ENCODE peak calls at places on chromosomes 1 and 21, in eight cellular contexts. G, P, R, E, V, L, Q and W are unnamed samples.

GRCh38 chr1:72281144-72281543 is 1.2 kb downstream of the NEGR1 start:
- DNase-seq in G (no peak), P (no peak), R (no peak), E (no peak), V (no peak), L (no peak), Q (no peak), W (peak; percentile 4)

GRCh38 chr1:235504122-235504493 is at the start of gene B3GALNT2:
- DNase-seq in G (no peak), P (no peak), R (no peak), E (no peak), V (no peak), L (no peak), Q (no peak), W (no peak)

GRCh38 chr1:207848234-207848633 is 62.7 kb downstream of the CD34 start:
- DNase-seq in G (no peak), P (no peak), R (peak; percentile 76), E (peak; percentile 54), V (no peak), L (peak; percentile 90), Q (no peak), W (peak; percentile 59)

GRCh38 chr1:51472349-51472748 is 46.7 kb downstream of the EPS15 start:
- DNase-seq in G (no peak), P (no peak), R (no peak), E (no peak), V (no peak), L (no peak), Q (no peak), W (peak; percentile 35)

GRCh38 chr1:213327318-213327667 is 276.3 kb downstream of the RPS6KC1 start:
- DNase-seq in G (no peak), P (no peak), R (no peak), E (no peak), V (peak; percentile 1), L (peak; percentile 9), Q (no peak), W (peak; percentile 86)

GRCh38 chr1:7042322-7043231 is 257.3 kb downstream of the CAMTA1 start:
- DNase-seq in G (no peak), P (peak; percentile 27), R (peak; percentile 12), E (peak; percentile 31), V (no peak), L (peak; percentile 48), Q (peak; percentile 59), W (peak; percentile 57)

GRCh38 chr21:42153046-42153685 is 65.8 kb upstream of the ABCG1 start:
- DNase-seq in G (no peak), P (no peak), R (no peak), E (no peak), V (no peak), L (no peak), Q (no peak), W (no peak)

GRCh38 chr1:226542623-226543103 is 5.9 kb upstream of the STUM start:
- DNase-seq in G (no peak), P (no peak), R (peak; percentile 54), E (no peak), V (no peak), L (no peak), Q (no peak), W (no peak)

GRCh38 chr1:215636258-215636965 is 69.3 kb downstream of the KCTD3 start:
- DNase-seq in G (no peak), P (no peak), R (peak; percentile 73), E (no peak), V (no peak), L (no peak), Q (no peak), W (peak; percentile 65)

GRCh38 chr1:35210306-35211112 is 17.6 kb upstream of the SFPQ start:
- DNase-seq in G (no peak), P (peak; percentile 54), R (no peak), E (no peak), V (peak; percentile 34), L (no peak), Q (no peak), W (no peak)

GRCh38 chr1:180046674-180047073 is 92.1 kb downstream of the CEP350 start:
- DNase-seq in G (no peak), P (no peak), R (no peak), E (no peak), V (no peak), L (no peak), Q (no peak), W (no peak)

GRCh38 chr1:78047631-78048030 is 1.9 kb downstream of the GIPC2 start:
- DNase-seq in G (no peak), P (no peak), R (no peak), E (no peak), V (no peak), L (no peak), Q (no peak), W (no peak)

GRCh38 chr1:65429806-65430205 is 9.3 kb downstream of the LEPR start:
- DNase-seq in G (no peak), P (no peak), R (no peak), E (no peak), V (no peak), L (peak; percentile 23), Q (no peak), W (peak; percentile 61)

GRCh38 chr21:42258150-42258884 is 39.4 kb downstream of the ABCG1 start:
- DNase-seq in G (no peak), P (peak; percentile 86), R (peak; percentile 34), E (peak; percentile 72), V (peak; percentile 49), L (peak; percentile 38), Q (peak; percentile 83), W (peak; percentile 32)

GRCh38 chr1:198620951-198621824 is 17.7 kb upstream of the PTPRC start:
- DNase-seq in G (peak; percentile 93), P (no peak), R (no peak), E (no peak), V (no peak), L (no peak), Q (no peak), W (no peak)

GRCh38 chr1:33634806-33635205 is 162.4 kb downstream of the ZSCAN20 start:
- DNase-seq in G (no peak), P (peak; percentile 75), R (peak; percentile 14), E (peak; percentile 44), V (no peak), L (peak; percentile 35), Q (peak; percentile 41), W (peak; percentile 7)

GRCh38 chr21:38082936-38083335 is 166.7 kb upstream of the KCNJ6 start:
- DNase-seq in G (no peak), P (no peak), R (no peak), E (no peak), V (no peak), L (no peak), Q (no peak), W (no peak)

GRCh38 chr21:44958471-44959191 is 18.8 kb downstream of the SLX9 start:
- DNase-seq in G (no peak), P (no peak), R (no peak), E (no peak), V (no peak), L (no peak), Q (peak; percentile 80), W (peak; percentile 67)
- TF ChIP-seq USF2 in G (no peak), P (no peak), R (no peak), E (no peak), V (no peak), L (no peak), Q (no peak), W (no peak)

DNA sequence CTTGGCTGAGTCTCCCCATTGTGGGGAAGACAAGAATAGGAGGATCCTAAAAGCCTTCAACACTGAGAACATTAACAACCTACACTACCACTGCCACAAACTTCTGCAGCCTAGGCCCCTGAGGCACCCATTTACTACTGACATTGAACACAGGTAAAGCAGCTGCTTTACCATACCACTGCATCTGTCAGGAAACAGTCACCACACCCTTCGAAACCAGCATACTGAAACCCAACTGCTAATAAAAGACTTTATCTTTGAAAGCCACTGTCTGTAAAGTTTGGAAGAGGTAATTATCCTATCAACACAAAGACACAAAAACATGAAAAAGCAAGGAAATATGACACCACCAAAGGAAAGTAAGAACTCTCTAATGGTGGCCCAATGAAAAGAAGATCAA is 7.4 kb downstream of the IFNAR1 start:
- DNase-seq in G (no peak), P (no peak), R (no peak), E (peak; percentile 73), V (no peak), L (no peak), Q (no peak), W (no peak)
- TF ChIP-seq USF2 in G (no peak), P (no peak), R (no peak), E (no peak), V (no peak), L (no peak), Q (no peak), W (no peak)

GRCh38 chr1:3364526-3364925 is 89.9 kb upstream of the ARHGEF16 start:
- DNase-seq in G (no peak), P (no peak), R (no peak), E (no peak), V (no peak), L (no peak), Q (no peak), W (no peak)
- TF ChIP-seq USF2 in G (no peak), P (no peak), R (no peak), E (no peak), V (no peak), L (no peak), Q (no peak), W (no peak)

DNA sequence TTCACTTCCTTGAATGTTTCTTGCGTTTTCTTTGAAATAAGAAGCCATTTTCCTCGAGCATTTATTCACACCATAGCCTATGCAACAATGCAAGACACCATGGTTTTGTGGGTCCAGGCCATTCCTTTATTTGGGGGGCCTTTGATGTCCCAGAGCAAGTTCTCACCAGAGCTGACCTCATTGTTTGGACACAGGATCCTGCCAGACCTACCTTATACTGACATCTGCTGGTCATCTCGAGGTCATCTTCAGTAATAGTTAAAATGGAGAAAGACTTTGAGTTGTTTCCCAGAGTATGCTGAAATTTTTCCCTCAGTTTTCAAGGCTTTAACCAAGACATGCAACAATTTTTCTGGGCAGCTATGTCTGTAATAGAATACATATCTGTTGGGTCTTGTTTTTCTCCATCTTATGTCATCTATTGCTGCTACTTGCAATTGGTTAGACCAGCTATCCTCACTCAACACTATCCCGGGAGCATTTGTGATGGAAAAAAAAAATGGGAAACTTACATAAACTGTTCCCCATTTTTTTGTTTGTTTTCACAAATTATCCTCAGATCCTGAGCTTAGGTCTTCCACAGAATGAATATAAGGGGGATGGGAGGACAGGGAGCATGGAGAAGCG is 34.0 kb upstream of the BACE2 start:
- DNase-seq in G (no peak), P (no peak), R (peak; percentile 49), E (peak; percentile 49), V (no peak), L (peak; percentile 41), Q (peak; percentile 61), W (peak; percentile 54)
- TF ChIP-seq USF2 in G (no peak), P (no peak), R (no peak), E (no peak), V (no peak), L (no peak), Q (no peak), W (no peak)

DNA sequence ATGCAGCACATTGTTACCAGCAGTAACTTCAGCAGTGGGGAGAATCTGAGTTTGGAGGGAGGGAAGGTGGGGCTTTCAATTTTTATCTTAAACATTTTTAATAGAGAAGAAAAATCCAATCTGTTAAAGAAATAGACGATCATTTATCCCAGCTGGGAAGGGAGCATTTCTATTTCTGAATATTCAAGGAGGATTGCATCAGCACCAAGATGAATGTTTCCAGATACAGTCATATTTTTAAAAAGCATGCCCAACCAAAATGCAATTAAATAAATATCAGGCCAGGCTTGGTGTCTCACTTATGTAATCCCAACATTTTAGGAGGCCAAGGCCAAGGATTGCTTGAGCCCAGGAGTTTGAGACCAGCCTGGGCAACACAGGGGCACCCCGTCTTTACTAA is 1.7 kb upstream of the ATP1A4 start:
- DNase-seq in G (no peak), P (no peak), R (no peak), E (no peak), V (no peak), L (no peak), Q (no peak), W (peak; percentile 29)
- TF ChIP-seq USF2 in G (no peak), P (no peak), R (no peak), E (no peak), V (no peak), L (no peak), Q (no peak), W (no peak)